ENCODE peak calls at places on chromosomes 4 and X, in eight cellular contexts. A is A549, V is suprapubic skin, X is breast epithelium, D is Peyer's patch, W is HCT116, J is sigmoid colon, E is stomach. F is an unnamed sample.

GRCh38 chr4:6563935-6564645 is 10.9 kb upstream of the MAN2B2 start:
- DNase-seq in J (no peak), V (no peak), X (no peak), E (no peak), A (no peak), W (no peak), D (no peak), F (no peak)

GRCh38 chr4:166128452-166128851 is 255.4 kb downstream of the TLL1 start:
- DNase-seq in J (no peak), A (no peak), V (no peak), X (no peak), D (no peak), E (no peak), W (no peak), F (no peak)

GRCh38 chr4:75953509-75953908 is 12.7 kb upstream of the NAAA start:
- DNase-seq in V (no peak), D (no peak), J (no peak), X (no peak), W (no peak), A (no peak), E (no peak), F (no peak)

GRCh38 chr4:145511913-145512522 is 30.4 kb downstream of the SMAD1 start:
- DNase-seq in V (no peak), J (no peak), A (no peak), E (no peak), X (no peak), D (no peak), W (peak; percentile 29), F (no peak)

GRCh38 chr4:107153228-107153627 is 117.1 kb upstream of the DKK2 start:
- DNase-seq in J (no peak), W (no peak), E (no peak), V (no peak), X (no peak), D (no peak), A (no peak), F (no peak)

GRCh38 chrX:12970691-12971202 is 4.2 kb upstream of the TMSB4X start:
- DNase-seq in X (no peak), W (no peak), D (peak; percentile 76), A (no peak), E (no peak), J (no peak), V (no peak), F (peak; percentile 39)

GRCh38 chrX:103254921-103255455 is at the start of gene TCEAL8:
- DNase-seq in D (peak; percentile 91), J (peak; percentile 93), E (peak; percentile 79), X (peak; percentile 67), A (peak; percentile 58), V (peak; percentile 85), W (peak; percentile 63), F (peak; percentile 87)

GRCh38 chr4:6992728-6993655 is 50.2 kb upstream of the TADA2B start:
- DNase-seq in W (no peak), E (peak; percentile 48), D (no peak), X (peak; percentile 55), V (no peak), A (no peak), J (no peak), F (no peak)

GRCh38 chrX:110282922-110283321 is 35.0 kb downstream of the AMMECR1 start:
- DNase-seq in W (no peak), X (no peak), D (no peak), E (no peak), J (no peak), V (no peak), A (no peak), F (no peak)

GRCh38 chr4:47213971-47214370 is 182.6 kb downstream of the GABRB1 start:
- DNase-seq in J (no peak), A (no peak), E (no peak), V (no peak), W (no peak), X (no peak), D (no peak), F (no peak)

GRCh38 chrX:7927259-7928167 is at the start of gene PNPLA4:
- DNase-seq in W (peak; percentile 72), J (peak; percentile 85), V (peak; percentile 82), E (peak; percentile 93), A (peak; percentile 55), X (peak; percentile 84), D (peak; percentile 96), F (peak; percentile 66)

GRCh38 chr4:31415629-31416028 is 695.5 kb downstream of the PCDH7 start:
- DNase-seq in W (no peak), D (no peak), V (no peak), A (no peak), E (no peak), X (no peak), J (no peak), F (no peak)

GRCh38 chrX:127457161-127457560 is 595.0 kb downstream of the ACTRT1 start:
- DNase-seq in D (no peak), A (no peak), X (no peak), J (no peak), W (no peak), E (no peak), V (no peak), F (no peak)

GRCh38 chr4:38106886-38107514 is 146.8 kb downstream of the PTTG2 start:
- DNase-seq in D (no peak), J (no peak), V (no peak), A (no peak), E (no peak), W (no peak), X (no peak), F (no peak)

GRCh38 chrX:28582494-28582893 is 4.8 kb upstream of the IL1RAPL1 start:
- DNase-seq in V (no peak), W (no peak), D (no peak), E (no peak), X (no peak), A (no peak), J (no peak), F (no peak)

GRCh38 chr4:97653701-97654100 is 489.6 kb downstream of the STPG2 start:
- DNase-seq in W (no peak), E (no peak), X (no peak), J (no peak), V (no peak), A (no peak), D (no peak), F (no peak)

GRCh38 chrX:21975827-21976226 is 35.3 kb downstream of the SMS start:
- DNase-seq in W (no peak), X (no peak), E (no peak), V (no peak), A (no peak), J (no peak), D (no peak), F (no peak)

GRCh38 chrX:66731398-66731797 is 92.5 kb upstream of the EDA2R start:
- DNase-seq in A (peak; percentile 1), W (no peak), E (no peak), X (no peak), D (no peak), V (no peak), J (no peak), F (no peak)

GRCh38 chr4:86249074-86249473 is 110.8 kb downstream of the MAPK10 start:
- DNase-seq in X (no peak), E (no peak), J (no peak), V (no peak), W (no peak), D (no peak), A (no peak), F (no peak)

GRCh38 chr4:139555073-139555704 is 830 bp downstream of the SETD7 start:
- DNase-seq in D (peak; percentile 94), J (peak; percentile 96), X (peak; percentile 91), E (peak; percentile 86), A (peak; percentile 53), V (peak; percentile 94), W (peak; percentile 69), F (peak; percentile 94)

GRCh38 chr4:139556735-139557505 is 901 bp upstream of the SETD7 start:
- DNase-seq in J (peak; percentile 79), V (peak; percentile 82), W (no peak), E (peak; percentile 85), X (peak; percentile 56), A (peak; percentile 35), D (peak; percentile 92), F (peak; percentile 37)

GRCh38 chr4:139557506-139558110 is 1.6 kb upstream of the SETD7 start:
- DNase-seq in V (no peak), A (no peak), E (peak; percentile 77), J (no peak), D (no peak), X (no peak), W (no peak), F (no peak)

GRCh38 chr4:139555705-139556070 is 331 bp downstream of the SETD7 start:
- DNase-seq in J (peak; percentile 82), D (peak; percentile 70), V (peak; percentile 83), X (peak; percentile 34), W (no peak), E (peak; percentile 45), A (no peak), F (peak; percentile 69)

GRCh38 chr4:139556071-139556734 is at the start of gene SETD7:
- DNase-seq in W (peak; percentile 57), J (peak; percentile 90), D (peak; percentile 84), V (peak; percentile 90), A (peak; percentile 38), E (peak; percentile 74), X (peak; percentile 70), F (peak; percentile 77)
- H3K4me1 ChIP-seq in W (peaks cover 34% of the 10 kb centered on the region), J (no peaks in the 10 kb centered on the region), D (peaks cover 8% of the 10 kb centered on the region), V (peaks cover 62% of the 10 kb centered on the region), A (peaks cover 52% of the 10 kb centered on the region), E (peaks cover 76% of the 10 kb centered on the region), X (peaks cover 11% of the 10 kb centered on the region), F (no peaks in the 10 kb centered on the region)

DNA sequence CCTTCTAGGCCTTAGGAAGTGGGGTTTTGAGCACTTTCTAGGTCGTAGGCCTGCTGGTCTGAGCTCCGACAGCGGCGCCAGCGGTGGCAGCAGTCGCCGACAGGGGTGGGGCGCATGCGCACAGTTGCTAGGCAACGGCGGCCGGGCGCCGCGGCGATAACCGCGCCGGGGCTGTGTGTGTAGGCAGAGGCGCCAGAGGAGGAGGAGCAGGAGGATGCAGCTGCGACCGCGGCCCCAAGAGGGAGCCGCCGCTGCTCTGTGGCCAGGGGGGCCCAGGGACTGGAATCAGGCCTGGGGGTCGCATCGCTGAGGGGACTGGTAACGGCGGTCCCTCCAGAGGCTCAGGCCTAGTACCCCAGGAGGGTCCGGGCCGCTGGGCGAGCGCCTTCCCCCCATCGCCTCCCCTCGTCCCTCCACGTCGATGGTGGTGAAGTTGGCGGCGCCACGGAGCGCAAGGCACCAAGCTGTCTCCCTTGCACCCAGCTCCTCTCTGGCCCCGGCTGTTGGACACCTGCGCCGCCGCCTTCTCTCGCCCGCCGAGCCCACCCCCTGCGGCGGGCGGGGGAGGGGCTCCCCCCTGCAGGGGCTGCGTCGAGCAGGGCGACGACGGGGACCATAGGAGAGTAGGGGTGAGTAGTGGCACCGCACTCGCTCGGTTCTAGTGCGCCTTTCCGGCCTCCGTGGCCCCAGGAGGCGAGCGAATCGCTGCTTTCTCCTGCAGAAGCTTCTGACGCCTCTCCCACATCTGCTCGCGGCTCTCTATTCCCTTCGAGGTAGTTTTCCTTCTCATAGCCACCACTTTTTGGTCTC is 58.6 kb upstream of the ZC4H2 start:
- DNase-seq in D (peak; percentile 90), W (peak; percentile 47), A (peak; percentile 25), E (peak; percentile 79), X (peak; percentile 45), J (peak; percentile 90), V (peak; percentile 71), F (peak; percentile 71)
- TF ChIP-seq POLR2A in D (peak; percentile 30), W (no peak), A (no peak), E (no peak), X (no peak), J (no peak), V (no peak), F (peak; percentile 13)

GRCh38 chrX:107715331-107716044 is 60.1 kb downstream of the TSC22D3 start:
- DNase-seq in A (no peak), E (no peak), V (no peak), D (peak; percentile 53), W (no peak), X (no peak), J (no peak), F (no peak)
- H3K4me1 ChIP-seq in A (peaks cover 51% of the 10 kb centered on the region), E (peaks cover 53% of the 10 kb centered on the region), V (peaks cover 31% of the 10 kb centered on the region), D (peaks cover 3% of the 10 kb centered on the region), W (peaks cover 21% of the 10 kb centered on the region), X (no peaks in the 10 kb centered on the region), J (no peaks in the 10 kb centered on the region), F (no peaks in the 10 kb centered on the region)

GRCh38 chr4:56655209-56655626 is 25.9 kb downstream of the HOPX start:
- DNase-seq in J (peak; percentile 80), D (peak; percentile 57), V (peak; percentile 79), W (no peak), X (no peak), A (no peak), E (no peak), F (peak; percentile 53)
- TF ChIP-seq POLR2A in J (no peak), D (no peak), V (no peak), W (no peak), X (no peak), A (no peak), E (no peak), F (no peak)

F was measured in uterus.